ENCODE peak calls at places on chromosomes 7 and 10, in eight cellular contexts. R is K562; Y is RWPE1; N is CD8-positive, alpha-beta T cell; L is cardiac fibroblast; M is SK-N-SH; I is fibroblast of mammary gland; B is A549. C is an unnamed sample.

GRCh38 chr10:96216775-96217174 is 54.6 kb downstream of the BLNK start:
- DNase-seq in I (no peak), N (no peak), Y (no peak), M (no peak), R (no peak), L (no peak), B (no peak), C (no peak)

GRCh38 chr10:43922335-43923280 is 273.9 kb upstream of the ZNF32 start:
- DNase-seq in N (no peak), B (no peak), L (peak), M (no peak), I (no peak), R (no peak), Y (no peak), C (no peak)

GRCh38 chr10:68073631-68074403 is 1.3 kb downstream of the HERC4 start:
- DNase-seq in R (no peak), B (no peak), L (peak), M (no peak), N (no peak), Y (no peak), I (no peak), C (peak)

GRCh38 chr7:48822138-48822537 is 102.2 kb upstream of the CDC14C start:
- DNase-seq in L (no peak), R (no peak), N (no peak), M (no peak), B (no peak), I (no peak), Y (no peak), C (no peak)

GRCh38 chr7:95059842-95060313 is 152.5 kb downstream of the PPP1R9A start:
- DNase-seq in B (no peak), R (no peak), L (no peak), Y (no peak), N (no peak), M (no peak), I (peak), C (no peak)

GRCh38 chr10:75959209-75959608 is 527.8 kb downstream of the LRMDA start:
- DNase-seq in N (no peak), L (peak), I (peak), B (peak), R (no peak), Y (peak), M (no peak), C (peak)

GRCh38 chr7:41907444-41907843 is 204.6 kb upstream of the INHBA start:
- DNase-seq in N (no peak), L (no peak), M (no peak), Y (no peak), B (no peak), I (no peak), R (no peak), C (no peak)

GRCh38 chr10:89352802-89353201 is 25.0 kb downstream of the IFIT3 start:
- DNase-seq in B (no peak), N (no peak), I (no peak), L (peak), Y (no peak), R (no peak), M (no peak), C (no peak)

GRCh38 chr7:107958764-107959526 is 44.0 kb downstream of the LAMB1 start:
- DNase-seq in Y (peak), L (peak), R (no peak), I (peak), M (no peak), B (no peak), N (no peak), C (peak)

GRCh38 chr7:144835166-144835611 is 664 bp downstream of the TPK1 start:
- DNase-seq in I (peak), B (peak), M (peak), L (peak), N (no peak), Y (no peak), R (peak), C (peak)

GRCh38 chr10:126892873-126893175 is 12.4 kb upstream of the DOCK1 start:
- DNase-seq in I (no peak), L (no peak), N (no peak), M (no peak), R (no peak), B (no peak), Y (no peak), C (no peak)

GRCh38 chr10:86258940-86259339 is 107.7 kb downstream of the GRID1 start:
- DNase-seq in Y (no peak), B (no peak), R (no peak), M (peak), N (no peak), I (no peak), L (no peak), C (no peak)

GRCh38 chr7:30430777-30431176 is 47.8 kb downstream of the NOD1 start:
- DNase-seq in B (no peak), M (peak), Y (no peak), I (no peak), N (no peak), L (no peak), R (no peak), C (no peak)

GRCh38 chr7:134985894-134986362 is 380 bp upstream of the AGBL3 start:
- DNase-seq in L (no peak), Y (no peak), B (no peak), N (no peak), M (no peak), I (no peak), R (no peak), C (no peak)
- TF ChIP-seq CTCF in L (peak), Y (no peak), B (no peak), N (no peak), M (no peak), I (no peak), R (no peak), C (no peak)

GRCh38 chr7:14305233-14305866 is 315.9 kb upstream of the ETV1 start:
- DNase-seq in L (no peak), N (no peak), B (no peak), Y (no peak), I (no peak), R (no peak), M (no peak), C (no peak)
- TF ChIP-seq CTCF in L (no peak), N (no peak), B (no peak), Y (no peak), I (no peak), R (no peak), M (peak), C (no peak)

GRCh38 chr7:141013345-141013715 is 1.4 kb downstream of the MRPS33 start:
- DNase-seq in I (no peak), Y (no peak), R (no peak), L (no peak), N (no peak), M (no peak), B (no peak), C (no peak)

GRCh38 chr7:141012696-141013344 is 1.9 kb downstream of the MRPS33 start:
- DNase-seq in L (peak), Y (peak), I (peak), N (no peak), M (no peak), R (peak), B (no peak), C (peak)

GRCh38 chr7:141014091-141014490 is 661 bp downstream of the MRPS33 start:
- DNase-seq in B (peak), R (peak), M (peak), N (no peak), Y (no peak), I (peak), L (no peak), C (no peak)

GRCh38 chr7:141011443-141011842 is 3.3 kb downstream of the MRPS33 start:
- DNase-seq in Y (no peak), I (no peak), B (no peak), N (no peak), R (no peak), M (no peak), L (no peak), C (no peak)

GRCh38 chr7:141012044-141012685 is 2.6 kb downstream of the MRPS33 start:
- DNase-seq in M (peak), I (peak), R (peak), N (peak), B (peak), Y (peak), L (peak), C (peak)
- TF ChIP-seq CTCF in M (peak), I (peak), R (peak), N (peak), B (peak), Y (peak), L (peak), C (peak)

GRCh38 chr10:35890061-35890969 is 248.2 kb upstream of the FZD8 start:
- DNase-seq in B (no peak), I (no peak), R (no peak), Y (no peak), N (no peak), L (no peak), M (no peak), C (no peak)
- TF ChIP-seq CTCF in B (no peak), I (no peak), R (no peak), Y (no peak), N (no peak), L (no peak), M (no peak), C (no peak)

GRCh38 chr7:113774182-113774807 is 144.5 kb downstream of the PPP1R3A start:
- DNase-seq in L (peak), M (peak), N (no peak), Y (peak), R (no peak), I (peak), B (peak), C (peak)
- TF ChIP-seq CTCF in L (peak), M (peak), N (no peak), Y (peak), R (peak), I (peak), B (peak), C (peak)

GRCh38 chr7:146773506-146773905 is 656.9 kb downstream of the CNTNAP2 start:
- DNase-seq in M (no peak), L (no peak), Y (no peak), B (no peak), N (no peak), I (no peak), R (no peak), C (no peak)

GRCh38 chr7:146768941-146769340 is 652.3 kb downstream of the CNTNAP2 start:
- DNase-seq in M (no peak), N (no peak), B (no peak), I (no peak), Y (no peak), L (no peak), R (no peak), C (no peak)

GRCh38 chr7:146772581-146772980 is 656.0 kb downstream of the CNTNAP2 start:
- DNase-seq in R (no peak), Y (no peak), B (no peak), M (no peak), L (no peak), I (no peak), N (no peak), C (no peak)
- TF ChIP-seq CTCF in R (no peak), Y (no peak), B (no peak), M (peak), L (no peak), I (no peak), N (no peak), C (no peak)

DNA sequence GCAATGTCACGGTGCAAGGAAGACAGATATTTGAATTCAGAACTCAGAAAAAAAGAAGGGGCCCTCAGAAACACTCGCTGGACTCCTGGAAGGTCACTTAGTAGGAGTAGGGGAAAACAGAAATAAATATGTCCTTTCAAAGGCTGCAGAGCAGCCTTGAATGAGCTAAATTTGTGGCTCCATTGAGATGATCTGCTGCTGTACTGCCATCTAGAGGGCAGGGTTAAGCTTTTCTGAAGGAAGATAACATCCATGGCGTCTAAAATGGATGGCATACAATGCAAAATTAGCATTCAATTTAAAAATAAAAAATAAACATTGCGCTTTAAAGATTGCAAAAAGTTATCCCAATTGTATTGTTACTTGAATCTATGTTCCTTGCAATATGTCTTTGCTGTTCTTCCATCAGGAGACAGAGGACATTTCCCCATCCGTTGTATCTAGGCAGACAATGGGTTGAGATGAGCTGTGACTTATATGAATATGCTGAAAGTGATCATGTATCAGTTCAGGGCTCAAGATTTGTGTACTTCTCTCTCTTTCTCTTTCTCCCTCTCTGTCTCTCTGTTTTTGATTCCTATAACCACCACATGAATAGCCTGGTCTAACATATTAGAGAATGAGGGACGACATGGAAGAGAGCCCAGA is 642.2 kb downstream of the SH2D4B start:
- DNase-seq in Y (no peak), N (no peak), R (no peak), L (peak), M (peak), B (no peak), I (no peak), C (peak)
- TF ChIP-seq CTCF in Y (peak), N (no peak), R (peak), L (peak), M (peak), B (peak), I (no peak), C (peak)

C was measured in bronchial epithelial cell.